ENCODE peak calls at places on chromosome 4, in four cellular contexts. X is germinal center; G is central memory CD8-positive, alpha-beta T cell; Q is bronchial epithelial cell. D is an unnamed sample.

GRCh38 chr4:82099863-82100579 is 273.8 kb downstream of the HNRNPD start:
- DNase-seq in G (no peak), Q (peak), X (no peak), D (no peak)

GRCh38 chr4:1638873-1639272 is 45.2 kb downstream of the FAM53A start:
- DNase-seq in G (no peak), Q (no peak), X (no peak), D (no peak)

GRCh38 chr4:155722816-155723499 is 35.9 kb upstream of the GUCY1B1 start:
- DNase-seq in X (no peak), G (no peak), Q (no peak), D (no peak)

GRCh38 chr4:139857021-139857420 is 191.4 kb downstream of the MGST2 start:
- DNase-seq in X (peak), Q (no peak), G (no peak), D (no peak)

GRCh38 chr4:97978791-97979488 is 164.3 kb downstream of the STPG2 start:
- DNase-seq in Q (no peak), G (no peak), X (no peak), D (no peak)

GRCh38 chr4:156677136-156677535 is 294.5 kb downstream of the PDGFC start:
- DNase-seq in G (no peak), X (no peak), Q (peak), D (peak)

GRCh38 chr4:64016893-64017292 is 392.4 kb downstream of the TECRL start:
- DNase-seq in X (no peak), G (no peak), Q (no peak), D (no peak)

GRCh38 chr4:165208741-165209388 is 1.5 kb downstream of the KLHL2 start:
- DNase-seq in G (no peak), X (no peak), Q (no peak), D (no peak)

GRCh38 chr4:120158860-120159259 is 92.2 kb upstream of the MAD2L1 start:
- DNase-seq in G (no peak), X (no peak), Q (no peak), D (no peak)

GRCh38 chr4:151192556-151193235 is 84.3 kb upstream of the PRSS48 start:
- DNase-seq in X (no peak), Q (no peak), G (no peak), D (no peak)

D was measured in Kasumi-1.